ENCODE peak calls at places on chromosomes 5 and 9, in five cellular contexts. E, A, S, H and U are unnamed samples.

GRCh38 chr9:111852291-111852690 is 44.3 kb upstream of the UGCG start:
- DNase-seq in E (no peak), A (no peak), S (no peak), H (no peak), U (no peak)

GRCh38 chr5:44783916-44784315 is 24.8 kb upstream of the MRPS30 start:
- DNase-seq in E (no peak), A (no peak), S (no peak), H (no peak), U (no peak)

GRCh38 chr5:149503006-149503405 is 48.2 kb downstream of the CSNK1A1 start:
- DNase-seq in E (no peak), A (no peak), S (no peak), H (no peak), U (no peak)

GRCh38 chr9:15374825-15375224 is 47.9 kb upstream of the SNAPC3 start:
- DNase-seq in E (no peak), A (no peak), S (no peak), H (no peak), U (no peak)

GRCh38 chr5:126044111-126044668 is 379.0 kb upstream of the GRAMD2B start:
- DNase-seq in E (no peak), A (no peak), S (no peak), H (peak), U (no peak)

GRCh38 chr9:33290994-33291397 is 680 bp downstream of the NFX1 start:
- DNase-seq in E (peak), A (peak), S (peak), H (peak), U (no peak)

GRCh38 chr5:41517909-41518308 is 7.5 kb upstream of the PLCXD3 start:
- DNase-seq in E (no peak), A (no peak), S (no peak), H (peak), U (no peak)

GRCh38 chr5:104652271-104652861 is 1089.8 kb upstream of the NUDT12 start:
- DNase-seq in E (no peak), A (no peak), S (no peak), H (no peak), U (no peak)

GRCh38 chr9:70625078-70625477 is 210.6 kb upstream of the KLF9 start:
- DNase-seq in E (peak), A (no peak), S (no peak), H (no peak), U (no peak)

GRCh38 chr5:150860422-150860821 is 14.1 kb downstream of the IRGM start:
- DNase-seq in E (no peak), A (no peak), S (no peak), H (no peak), U (no peak)

GRCh38 chr5:33043598-33043997 is 332.5 kb downstream of the NPR3 start:
- DNase-seq in E (no peak), A (no peak), S (no peak), H (no peak), U (no peak)

GRCh38 chr5:82387041-82387818 is 109.1 kb upstream of the RPS23 start:
- DNase-seq in E (no peak), A (peak), S (peak), H (peak), U (no peak)

GRCh38 chr5:74682636-74683035 is 2.4 kb upstream of the HEXB start:
- DNase-seq in E (no peak), A (no peak), S (no peak), H (no peak), U (no peak)

GRCh38 chr5:159286420-159287035 is 23.4 kb downstream of the UBLCP1 start:
- DNase-seq in E (no peak), A (no peak), S (no peak), H (peak), U (no peak)

GRCh38 chr5:50751064-50751657 is 84.7 kb downstream of the PARP8 start:
- DNase-seq in E (peak), A (peak), S (peak), H (peak), U (no peak)

GRCh38 chr5:145856285-145856818 is 16.5 kb downstream of the GRXCR2 start:
- DNase-seq in E (no peak), A (no peak), S (no peak), H (peak), U (peak)

GRCh38 chr5:95798048-95798447 is 24.5 kb downstream of the GLRX start:
- DNase-seq in E (no peak), A (no peak), S (no peak), H (no peak), U (no peak)

GRCh38 chr5:107593009-107593408 is 77.7 kb downstream of the EFNA5 start:
- DNase-seq in E (no peak), A (no peak), S (no peak), H (no peak), U (no peak)

GRCh38 chr5:40410231-40410861 is 269.4 kb upstream of the PTGER4 start:
- DNase-seq in E (no peak), A (no peak), S (no peak), H (peak), U (no peak)

GRCh38 chr5:54845567-54845941 is 139.8 kb downstream of the ESM1 start:
- DNase-seq in E (peak), A (no peak), S (no peak), H (peak), U (no peak)

GRCh38 chr5:90930062-90930461 is 371.5 kb downstream of the ADGRV1 start:
- DNase-seq in E (no peak), A (no peak), S (no peak), H (no peak), U (no peak)

GRCh38 chr5:33299621-33300208 is 141.1 kb upstream of the TARS1 start:
- DNase-seq in E (no peak), A (peak), S (peak), H (peak), U (no peak)

GRCh38 chr5:153979015-153979414 is 59.7 kb downstream of the FAM114A2 start:
- DNase-seq in E (peak), A (no peak), S (no peak), H (no peak), U (no peak)

GRCh38 chr5:94893404-94894145 is 275.1 kb downstream of the SLF1 start:
- DNase-seq in E (peak), A (no peak), S (peak), H (peak), U (no peak)

GRCh38 chr5:67182406-67182805 is 14.2 kb downstream of the CD180 start:
- DNase-seq in E (peak), A (no peak), S (no peak), H (peak), U (no peak)

GRCh38 chr5:138662599-138662998 is 87.4 kb upstream of the HSPA9 start:
- DNase-seq in E (no peak), A (no peak), S (no peak), H (no peak), U (no peak)

GRCh38 chr5:81125959-81126358 is 107.2 kb upstream of the CKMT2 start:
- DNase-seq in E (no peak), A (no peak), S (no peak), H (peak), U (no peak)

GRCh38 chr5:10578869-10579268 is 15.0 kb downstream of the ANKRD33B start:
- DNase-seq in E (no peak), A (no peak), S (no peak), H (no peak), U (no peak)

GRCh38 chr9:107952773-107953172 is 463.2 kb upstream of the KLF4 start:
- DNase-seq in E (no peak), A (no peak), S (no peak), H (no peak), U (no peak)

GRCh38 chr9:95138474-95138873 is 179.0 kb downstream of the FANCC start:
- DNase-seq in E (no peak), A (no peak), S (no peak), H (peak), U (no peak)

GRCh38 chr9:137460363-137461315 is 1.5 kb upstream of the NSMF start:
- DNase-seq in E (no peak), A (no peak), S (no peak), H (no peak), U (no peak)

DNA sequence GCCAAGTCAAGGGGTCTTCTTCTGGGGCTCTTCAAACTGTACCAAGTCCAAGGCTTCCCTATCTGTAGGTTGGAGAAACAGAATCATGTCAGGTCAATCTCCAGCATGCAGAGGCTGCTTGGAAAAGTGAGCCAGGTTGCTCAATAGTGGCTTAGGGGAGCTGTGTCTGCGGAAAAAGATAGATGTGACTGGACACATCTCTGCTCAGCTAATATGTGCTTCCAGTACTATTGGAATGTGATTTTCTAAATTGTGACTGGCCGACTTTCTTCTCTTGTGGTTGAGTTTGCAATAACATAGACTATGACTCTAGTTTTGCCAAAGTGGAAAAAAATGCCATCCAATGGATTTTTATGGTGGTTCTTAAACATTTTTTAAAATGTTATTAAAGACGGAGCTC is 136.7 kb downstream of the BOD1 start:
- DNase-seq in E (no peak), A (no peak), S (no peak), H (peak), U (no peak)
- TF ChIP-seq RAD21 in E (no peak), A (no peak), S (no peak), H (no peak), U (no peak)

DNA sequence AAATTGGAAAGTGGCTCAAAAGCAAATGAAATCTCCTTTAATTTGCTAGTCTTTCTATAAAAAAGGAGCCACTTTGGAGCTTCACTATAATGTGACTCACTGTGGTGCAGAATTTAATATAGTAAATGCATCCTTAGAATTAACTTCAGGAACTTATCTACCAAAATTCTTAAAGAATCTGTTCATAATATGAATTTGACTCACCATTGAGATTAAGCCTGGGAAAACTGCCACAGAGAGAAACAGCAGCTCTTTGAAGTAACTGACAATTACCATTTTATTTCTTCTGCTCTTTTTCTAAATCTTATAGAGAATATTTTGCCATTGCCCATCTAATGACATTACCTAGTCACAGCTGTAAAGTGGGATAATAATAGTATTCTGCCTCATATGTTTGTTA is 211.9 kb upstream of the CDH6 start:
- DNase-seq in E (no peak), A (no peak), S (no peak), H (peak), U (no peak)
- TF ChIP-seq RAD21 in E (no peak), A (no peak), S (no peak), H (no peak), U (no peak)

GRCh38 chr9:4739587-4740372 is 1.2 kb downstream of the AK3 start:
- DNase-seq in E (no peak), A (no peak), S (no peak), H (no peak), U (no peak)
- TF ChIP-seq RAD21 in E (no peak), A (no peak), S (no peak), H (no peak), U (no peak)

DNA sequence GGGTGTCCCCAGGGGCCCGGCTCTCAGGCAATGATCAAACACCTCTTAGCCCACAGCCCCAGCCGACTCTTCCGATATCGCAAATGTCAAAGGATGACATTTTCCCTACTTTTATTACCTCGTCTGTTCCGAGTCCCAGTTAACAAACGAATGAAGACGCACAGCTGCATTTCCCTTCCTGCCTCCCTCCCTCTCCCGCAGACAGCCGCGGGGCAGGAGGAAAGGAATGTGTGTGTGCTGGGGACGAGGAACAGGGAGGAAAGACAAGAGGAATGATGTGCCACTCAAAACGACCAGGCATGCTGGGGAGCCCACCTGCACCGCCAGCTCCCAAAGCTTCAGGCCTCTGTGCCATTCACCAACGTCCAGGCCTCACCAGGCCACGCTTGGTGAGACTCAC is 125.9 kb upstream of the SARDH start:
- DNase-seq in E (no peak), A (no peak), S (no peak), H (peak), U (no peak)
- TF ChIP-seq RAD21 in E (no peak), A (no peak), S (no peak), H (no peak), U (no peak)

DNA sequence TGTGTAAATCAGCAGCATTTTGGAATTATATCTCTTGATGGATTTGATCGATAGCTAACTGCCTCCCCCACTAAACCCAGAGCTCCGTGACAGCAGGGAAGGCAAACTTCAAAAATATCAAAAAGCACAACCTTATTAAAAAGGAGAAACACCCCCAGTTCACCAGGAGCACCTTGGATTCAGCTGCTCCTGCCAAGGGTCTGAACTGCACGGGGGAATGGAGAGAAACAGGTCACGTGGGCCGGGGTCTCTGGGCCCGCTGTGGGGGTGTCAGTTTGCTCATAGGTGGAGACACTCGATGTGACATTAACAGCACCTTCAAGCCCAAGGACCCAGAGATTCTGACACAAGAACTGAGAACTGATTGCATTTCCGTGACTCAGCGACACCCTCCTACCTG is 1.1 kb upstream of the SLC34A1 start:
- DNase-seq in E (no peak), A (no peak), S (no peak), H (no peak), U (no peak)
- TF ChIP-seq RAD21 in E (no peak), A (no peak), S (no peak), H (no peak), U (no peak)

GRCh38 chr5:8682381-8682780 is 813.4 kb downstream of the MTRR start:
- DNase-seq in E (no peak), A (no peak), S (no peak), H (no peak), U (no peak)

GRCh38 chr5:8675182-8675581 is 806.2 kb downstream of the MTRR start:
- DNase-seq in E (no peak), A (no peak), S (no peak), H (no peak), U (no peak)

DNA sequence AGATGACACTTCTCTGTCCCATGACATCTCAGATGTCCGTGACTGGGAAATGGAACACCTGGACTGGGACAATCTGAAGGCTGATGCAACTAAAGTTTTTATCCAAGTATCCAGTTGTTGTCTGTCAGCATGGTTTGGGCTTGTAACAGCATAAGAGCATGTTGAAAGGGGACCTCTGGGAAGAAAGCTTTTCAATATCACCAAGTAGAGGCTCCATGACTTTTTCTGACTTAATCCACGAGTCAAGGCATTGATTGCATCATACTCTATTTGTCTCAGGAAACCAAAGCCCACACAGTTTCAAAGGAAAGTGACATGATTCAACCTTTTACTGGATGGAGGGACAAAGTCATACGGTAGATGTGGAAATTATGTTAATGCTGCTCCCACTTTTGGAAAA is 807.8 kb downstream of the MTRR start:
- DNase-seq in E (no peak), A (no peak), S (no peak), H (peak), U (no peak)
- TF ChIP-seq RAD21 in E (no peak), A (no peak), S (no peak), H (no peak), U (no peak)

GRCh38 chr5:135339623-135340022 is 59.4 kb downstream of the MACROH2A1 start:
- DNase-seq in E (no peak), A (no peak), S (no peak), H (no peak), U (no peak)

GRCh38 chr5:135333737-135334515 is 65.1 kb downstream of the MACROH2A1 start:
- DNase-seq in E (no peak), A (no peak), S (no peak), H (peak), U (no peak)

GRCh38 chr5:135335031-135335828 is 63.8 kb downstream of the MACROH2A1 start:
- DNase-seq in E (no peak), A (no peak), S (no peak), H (peak), U (no peak)

GRCh38 chr5:135339189-135339588 is 59.8 kb downstream of the MACROH2A1 start:
- DNase-seq in E (no peak), A (no peak), S (no peak), H (no peak), U (no peak)

DNA sequence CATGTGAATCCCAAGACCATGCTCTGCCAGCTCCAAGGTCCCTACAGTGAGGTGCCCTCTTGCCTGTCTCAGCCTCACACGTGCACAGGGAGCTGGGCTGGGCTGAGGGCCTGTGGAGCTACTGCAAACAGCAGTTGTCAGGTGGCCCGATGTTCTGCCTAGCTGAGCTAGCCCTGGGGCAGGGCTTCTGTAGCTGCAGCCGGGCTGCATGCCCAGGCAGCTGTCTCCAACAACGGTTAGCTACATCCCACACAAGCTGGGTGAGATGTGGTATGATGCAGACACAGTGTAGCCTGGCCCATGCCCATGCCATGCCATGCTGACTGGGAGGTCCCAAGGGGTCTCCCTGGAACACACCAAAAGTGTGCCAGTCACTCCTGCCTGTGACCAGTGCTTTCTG is 62.0 kb downstream of the MACROH2A1 start:
- DNase-seq in E (no peak), A (no peak), S (no peak), H (no peak), U (no peak)
- TF ChIP-seq RAD21 in E (no peak), A (no peak), S (no peak), H (no peak), U (no peak)